ENCODE peak calls at places on chromosome 7, in eight cellular contexts. L is hepatocyte, E is transverse colon, D is K562, V is thoracic aorta, U is left ventricle myocardium inferior, I is PC-3, F is pancreas. Y is an unnamed sample.

GRCh38 chr7:141053626-141054025 is 20.2 kb upstream of the TMEM178B start:
- DNase-seq in F (no peak), U (no peak), L (no peak), I (no peak), V (no peak), E (no peak), D (no peak), Y (no peak)

GRCh38 chr7:43390601-43391000 is 192.3 kb upstream of the STK17A start:
- DNase-seq in I (no peak), D (no peak), L (no peak), V (no peak), U (no peak), F (no peak), E (no peak), Y (no peak)

GRCh38 chr7:152621426-152621825 is 54.5 kb downstream of the XRCC2 start:
- DNase-seq in V (no peak), F (no peak), D (no peak), E (no peak), L (no peak), I (no peak), U (no peak), Y (no peak)

GRCh38 chr7:68256295-68256694 is 1259.7 kb downstream of the TYW1 start:
- DNase-seq in L (no peak), V (no peak), U (no peak), D (no peak), F (no peak), I (no peak), E (no peak), Y (no peak)

GRCh38 chr7:158060216-158060615 is 527.4 kb downstream of the PTPRN2 start:
- DNase-seq in L (no peak), V (no peak), E (no peak), U (no peak), I (no peak), F (no peak), D (no peak), Y (no peak)

GRCh38 chr7:107697246-107698044 is 36.8 kb downstream of the SLC26A4 start:
- DNase-seq in E (no peak), V (no peak), L (no peak), D (no peak), U (no peak), F (no peak), I (no peak), Y (no peak)

GRCh38 chr7:121832347-121832746 is 40.6 kb upstream of the PTPRZ1 start:
- DNase-seq in I (no peak), V (no peak), F (peak), U (no peak), E (no peak), D (no peak), L (no peak), Y (no peak)

GRCh38 chr7:47326220-47326619 is 255.7 kb downstream of the TNS3 start:
- DNase-seq in V (no peak), D (no peak), U (no peak), L (peak), I (peak), E (no peak), F (no peak), Y (peak)

GRCh38 chr7:104142147-104142546 is 65.7 kb downstream of the ORC5 start:
- DNase-seq in L (no peak), D (no peak), F (no peak), U (no peak), V (no peak), E (no peak), I (peak), Y (no peak)

GRCh38 chr7:1144269-1144771 is 15.7 kb downstream of the ZFAND2A start:
- DNase-seq in L (no peak), D (peak), V (no peak), E (no peak), U (peak), F (no peak), I (peak), Y (peak)

GRCh38 chr7:369476-369980 is 79.6 kb downstream of the FOXL3 start:
- DNase-seq in D (no peak), U (peak), E (peak), V (no peak), L (no peak), I (no peak), F (peak), Y (no peak)

GRCh38 chr7:24903559-24903958 is 76.4 kb downstream of the OSBPL3 start:
- DNase-seq in L (no peak), I (no peak), F (no peak), U (no peak), V (no peak), E (no peak), D (no peak), Y (no peak)

GRCh38 chr7:55065079-55065478 is 46.3 kb downstream of the EGFR start:
- DNase-seq in U (no peak), D (no peak), F (no peak), L (peak), I (peak), V (no peak), E (peak), Y (peak)

GRCh38 chr7:1503816-1504775 is at the start of gene INTS1:
- DNase-seq in E (peak), D (peak), L (peak), U (peak), F (peak), I (peak), V (peak), Y (peak)

GRCh38 chr7:83427929-83428328 is 221.0 kb downstream of the SEMA3E start:
- DNase-seq in E (no peak), V (no peak), I (peak), D (no peak), L (no peak), F (no peak), U (no peak), Y (peak)

GRCh38 chr7:80134105-80134535 is 511 bp upstream of the GNAI1 start:
- DNase-seq in L (no peak), U (no peak), F (no peak), I (no peak), E (no peak), V (peak), D (no peak), Y (no peak)

GRCh38 chr7:80135306-80136104 is 874 bp downstream of the GNAI1 start:
- DNase-seq in E (peak), V (no peak), I (peak), L (peak), U (peak), D (no peak), F (no peak), Y (peak)

GRCh38 chr7:80131675-80132435 is 2.8 kb upstream of the GNAI1 start:
- DNase-seq in U (no peak), D (no peak), L (no peak), I (no peak), V (no peak), F (no peak), E (no peak), Y (peak)

GRCh38 chr7:80134536-80135305 is at the start of gene GNAI1:
- DNase-seq in V (no peak), I (peak), E (peak), D (no peak), F (peak), L (peak), U (peak), Y (peak)

DNA sequence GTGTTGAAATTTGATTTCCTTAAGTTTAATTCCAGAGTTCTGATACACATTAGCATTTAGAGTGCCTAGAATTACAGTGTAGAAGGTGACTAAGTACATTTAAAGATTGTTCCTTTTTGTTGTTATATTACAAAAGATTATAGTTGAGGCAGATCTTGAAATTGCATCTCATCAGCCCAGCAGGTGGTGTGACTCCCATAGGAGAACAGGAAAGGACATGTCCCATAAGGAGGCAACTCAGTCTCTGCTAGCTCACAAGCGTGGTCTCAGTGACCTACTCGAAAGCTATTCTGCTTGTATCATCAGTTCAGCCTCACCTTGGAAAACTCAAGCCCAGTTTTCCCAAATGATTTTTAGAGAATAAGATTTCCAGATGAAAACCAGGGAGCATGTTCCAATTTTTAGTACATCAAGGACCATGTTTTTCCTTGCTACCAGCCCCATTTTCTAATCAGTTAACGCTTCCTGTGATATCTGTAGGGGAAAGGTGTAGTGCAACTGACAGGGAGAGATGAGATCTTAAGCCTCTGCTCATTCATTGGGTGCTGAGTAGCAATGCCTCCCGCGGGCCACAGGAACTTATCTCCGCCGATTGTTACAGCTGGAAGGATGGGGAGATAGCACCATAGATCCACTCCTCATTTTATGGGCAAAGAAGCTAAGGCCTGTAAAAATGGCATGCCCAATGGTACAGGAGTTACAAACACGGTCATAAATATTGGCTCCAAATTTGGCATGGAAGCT is 1.1 kb upstream of the GNAI1 start:
- DNase-seq in D (no peak), F (no peak), I (peak), V (no peak), L (peak), U (no peak), E (peak), Y (peak)
- TF ChIP-seq CTCF in D (no peak), F (no peak), I (peak), V (no peak), L (no peak), U (peak), E (peak), Y (no peak)

DNA sequence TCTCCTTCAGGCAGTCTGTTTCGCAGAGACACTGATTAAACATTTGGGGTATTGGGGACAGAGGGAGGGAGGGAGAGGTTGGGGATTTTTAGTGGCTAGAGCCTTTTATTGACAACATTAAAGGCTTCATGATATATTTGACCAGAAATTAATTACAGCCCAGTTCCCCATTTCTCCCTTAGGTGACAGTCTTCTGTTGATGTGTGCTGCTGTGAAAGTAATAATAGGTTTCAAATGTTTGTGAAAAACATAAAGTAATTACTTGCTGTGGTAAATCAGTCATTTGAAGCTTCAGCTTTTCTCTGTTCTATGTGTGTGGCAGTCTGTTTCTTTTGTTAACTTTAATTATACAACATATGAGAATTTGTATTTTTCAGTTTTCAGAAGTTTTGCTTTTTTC is 105.3 kb upstream of the LRGUK start:
- DNase-seq in V (no peak), I (no peak), F (no peak), L (no peak), U (no peak), E (no peak), D (no peak), Y (no peak)
- TF ChIP-seq CTCF in V (no peak), I (no peak), F (no peak), L (no peak), U (no peak), E (no peak), D (no peak), Y (no peak)

DNA sequence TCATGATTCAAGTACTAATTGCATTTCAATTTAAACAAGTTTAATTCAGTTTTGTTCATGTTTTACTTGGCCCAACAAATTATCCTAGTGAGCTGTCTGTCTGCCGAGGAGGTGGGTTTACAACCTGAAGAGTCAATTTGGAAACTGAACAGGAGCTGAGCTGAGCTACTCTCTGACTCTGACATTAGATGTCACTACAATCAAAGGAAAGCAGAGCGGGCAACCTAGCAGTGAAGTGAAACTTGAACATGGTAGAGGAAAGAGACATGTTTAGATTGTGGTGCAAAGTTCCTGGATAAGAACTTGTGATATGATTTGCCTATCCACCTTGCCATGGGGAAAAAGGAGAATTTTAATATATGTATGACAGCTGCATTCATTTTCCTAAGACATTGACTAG is 9.6 kb upstream of the AGR3 start:
- DNase-seq in E (peak), I (peak), V (no peak), L (peak), D (no peak), F (no peak), U (no peak), Y (peak)
- TF ChIP-seq CTCF in E (peak), I (peak), V (peak), L (peak), D (peak), F (peak), U (peak), Y (peak)

GRCh38 chr7:16668049-16668858 is 22.3 kb downstream of the BZW2 start:
- DNase-seq in U (peak), L (peak), F (no peak), V (no peak), D (peak), I (peak), E (peak), Y (peak)
- TF ChIP-seq CTCF in U (no peak), L (no peak), F (no peak), V (no peak), D (no peak), I (no peak), E (no peak), Y (peak)

Y was measured in choroid plexus epithelial cell.